ENCODE peak calls at places on chromosomes 4 and X, in six cellular contexts. One of them, this sample, is unnamed.

GRCh38 chr4:61277785-61278184 is 77.7 kb downstream of the ADGRL3 start:
- DNase-seq in H1: no peak
- DNase-seq in ovary: no peak
- DNase-seq in tibial nerve: no peak
- DNase-seq in CD8-positive, alpha-beta memory T cell: no peak
- DNase-seq in OCI-LY7: no peak
- DNase-seq in this sample: no peak

GRCh38 chr4:39758176-39758575 is 60.2 kb downstream of the UBE2K start:
- DNase-seq in H1: no peak
- DNase-seq in ovary: no peak
- DNase-seq in OCI-LY7: no peak
- DNase-seq in tibial nerve: no peak
- DNase-seq in CD8-positive, alpha-beta memory T cell: no peak
- DNase-seq in this sample: no peak

GRCh38 chrX:97685753-97686152 is 802.0 kb downstream of the RPA4 start:
- DNase-seq in H1: no peak
- DNase-seq in OCI-LY7: peak
- DNase-seq in ovary: no peak
- DNase-seq in tibial nerve: no peak
- DNase-seq in CD8-positive, alpha-beta memory T cell: no peak
- DNase-seq in this sample: no peak

GRCh38 chr4:53147711-53148110 is 218.2 kb downstream of the SCFD2 start:
- DNase-seq in ovary: no peak
- DNase-seq in tibial nerve: no peak
- DNase-seq in CD8-positive, alpha-beta memory T cell: no peak
- DNase-seq in H1: no peak
- DNase-seq in OCI-LY7: no peak
- DNase-seq in this sample: no peak

GRCh38 chr4:153222790-153223417 is 18.7 kb downstream of the TRIM2 start:
- DNase-seq in CD8-positive, alpha-beta memory T cell: peak
- DNase-seq in ovary: peak
- DNase-seq in H1: peak
- DNase-seq in OCI-LY7: no peak
- DNase-seq in tibial nerve: peak
- DNase-seq in this sample: peak

GRCh38 chr4:17758459-17758858 is 23.0 kb downstream of the FAM184B start:
- DNase-seq in OCI-LY7: no peak
- DNase-seq in H1: no peak
- DNase-seq in tibial nerve: no peak
- DNase-seq in CD8-positive, alpha-beta memory T cell: no peak
- DNase-seq in ovary: no peak
- DNase-seq in this sample: no peak

GRCh38 chrX:129655547-129656248 is 942 bp upstream of the APLN start:
- DNase-seq in OCI-LY7: peak
- DNase-seq in ovary: no peak
- DNase-seq in CD8-positive, alpha-beta memory T cell: no peak
- DNase-seq in tibial nerve: no peak
- DNase-seq in H1: no peak
- DNase-seq in this sample: no peak

GRCh38 chr4:172809319-172809718 is 359.3 kb upstream of the GALNT7 start:
- DNase-seq in tibial nerve: no peak
- DNase-seq in OCI-LY7: no peak
- DNase-seq in H1: peak
- DNase-seq in ovary: no peak
- DNase-seq in CD8-positive, alpha-beta memory T cell: no peak
- DNase-seq in this sample: no peak

GRCh38 chrX:40010550-40011364 is 87.0 kb downstream of the BCOR start:
- DNase-seq in OCI-LY7: no peak
- DNase-seq in H1: peak
- DNase-seq in tibial nerve: no peak
- DNase-seq in CD8-positive, alpha-beta memory T cell: no peak
- DNase-seq in ovary: no peak
- DNase-seq in this sample: no peak

GRCh38 chrX:43679778-43680177 is 23.7 kb downstream of the MAOA start:
- DNase-seq in H1: no peak
- DNase-seq in CD8-positive, alpha-beta memory T cell: no peak
- DNase-seq in ovary: no peak
- DNase-seq in tibial nerve: no peak
- DNase-seq in OCI-LY7: no peak
- DNase-seq in this sample: no peak

GRCh38 chr4:164383187-164384181 is 370.4 kb upstream of the SMIM31 start:
- DNase-seq in H1: peak
- DNase-seq in OCI-LY7: no peak
- DNase-seq in CD8-positive, alpha-beta memory T cell: no peak
- DNase-seq in ovary: peak
- DNase-seq in tibial nerve: no peak
- DNase-seq in this sample: peak

GRCh38 chrX:39759526-39760224 is 338.1 kb downstream of the BCOR start:
- DNase-seq in ovary: peak
- DNase-seq in OCI-LY7: peak
- DNase-seq in tibial nerve: no peak
- DNase-seq in H1: no peak
- DNase-seq in CD8-positive, alpha-beta memory T cell: no peak
- DNase-seq in this sample: no peak

GRCh38 chr4:185559913-185560281 is 24.6 kb upstream of the PDLIM3 start:
- DNase-seq in CD8-positive, alpha-beta memory T cell: no peak
- DNase-seq in tibial nerve: no peak
- DNase-seq in ovary: no peak
- DNase-seq in H1: no peak
- DNase-seq in OCI-LY7: no peak
- DNase-seq in this sample: no peak

GRCh38 chrX:49712577-49712976 is 16.8 kb upstream of the PAGE1 start:
- DNase-seq in OCI-LY7: no peak
- DNase-seq in CD8-positive, alpha-beta memory T cell: no peak
- DNase-seq in ovary: no peak
- DNase-seq in tibial nerve: no peak
- DNase-seq in H1: no peak
- DNase-seq in this sample: no peak

GRCh38 chr4:40212674-40213504 is 16.1 kb downstream of the RHOH start:
- DNase-seq in ovary: no peak
- DNase-seq in tibial nerve: no peak
- DNase-seq in H1: no peak
- DNase-seq in OCI-LY7: no peak
- DNase-seq in CD8-positive, alpha-beta memory T cell: no peak
- DNase-seq in this sample: no peak

GRCh38 chrX:139058831-139059495 is 347.4 kb upstream of the FGF13 start:
- DNase-seq in OCI-LY7: no peak
- DNase-seq in tibial nerve: no peak
- DNase-seq in H1: no peak
- DNase-seq in ovary: no peak
- DNase-seq in CD8-positive, alpha-beta memory T cell: no peak
- DNase-seq in this sample: no peak

DNA sequence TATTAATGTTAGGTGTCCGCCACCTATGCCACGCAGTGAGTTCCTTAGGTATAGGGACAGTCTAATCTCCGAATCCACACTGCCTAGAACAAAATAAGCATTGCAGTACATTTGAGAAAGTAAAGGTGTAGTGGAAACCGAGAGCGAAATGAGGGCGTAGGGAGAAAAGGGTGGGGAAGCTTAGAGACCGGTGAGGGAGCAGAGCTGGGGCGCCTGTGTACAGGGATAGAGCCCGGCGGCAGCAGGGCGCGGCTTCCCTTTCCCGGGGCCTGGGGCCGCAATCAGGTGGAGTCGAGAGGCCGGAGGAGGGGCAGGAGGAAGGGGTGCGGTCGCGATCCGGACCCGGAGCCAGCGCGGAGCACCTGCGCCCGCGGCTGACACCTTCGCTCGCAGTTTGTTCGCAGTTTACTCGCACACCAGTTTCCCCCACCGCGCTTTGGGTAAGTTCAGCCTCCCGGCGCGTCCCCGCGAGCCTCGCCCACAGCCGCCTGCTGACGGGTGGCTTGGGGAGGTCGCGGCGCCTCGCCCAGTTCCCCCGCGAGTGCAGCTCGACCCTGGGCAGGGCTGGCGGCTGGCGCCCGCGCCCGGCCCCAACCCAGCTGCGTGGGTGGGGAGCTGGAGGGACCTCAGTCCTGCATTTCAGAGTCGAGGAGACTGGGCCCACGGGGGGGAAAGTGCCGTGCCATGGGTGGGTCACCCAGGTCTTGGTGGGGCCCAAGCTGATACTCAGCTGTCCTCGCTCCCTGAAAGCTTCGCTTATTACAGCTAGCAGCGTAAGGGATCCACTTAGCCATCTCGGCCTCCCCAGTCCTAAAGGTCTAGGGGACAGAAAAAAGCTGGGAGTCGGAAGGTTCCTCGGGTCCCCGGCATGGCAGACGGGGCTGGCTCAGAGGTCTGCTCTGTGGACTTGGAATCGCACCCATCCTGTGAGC is at the start of gene ANXA3:
- DNase-seq in OCI-LY7: no peak
- DNase-seq in tibial nerve: no peak
- DNase-seq in ovary: no peak
- DNase-seq in H1: peak
- DNase-seq in CD8-positive, alpha-beta memory T cell: no peak
- DNase-seq in this sample: no peak
- H3K27ac ChIP-seq in OCI-LY7: no peak
- H3K27ac ChIP-seq in tibial nerve: peak
- H3K27ac ChIP-seq in ovary: no peak
- H3K27ac ChIP-seq in H1: peak
- H3K27ac ChIP-seq in CD8-positive, alpha-beta memory T cell: no peak
- H3K27ac ChIP-seq in this sample: no peak

GRCh38 chrX:140949231-140949630 is 53.2 kb upstream of the SPANXB1 start:
- DNase-seq in tibial nerve: no peak
- DNase-seq in H1: no peak
- DNase-seq in ovary: no peak
- DNase-seq in CD8-positive, alpha-beta memory T cell: no peak
- DNase-seq in OCI-LY7: no peak
- DNase-seq in this sample: no peak

GRCh38 chrX:140943513-140943912 is 58.9 kb upstream of the SPANXB1 start:
- DNase-seq in tibial nerve: no peak
- DNase-seq in H1: no peak
- DNase-seq in ovary: no peak
- DNase-seq in CD8-positive, alpha-beta memory T cell: no peak
- DNase-seq in OCI-LY7: no peak
- DNase-seq in this sample: no peak

GRCh38 chrX:140948827-140949226 is 53.6 kb upstream of the SPANXB1 start:
- DNase-seq in ovary: no peak
- DNase-seq in OCI-LY7: no peak
- DNase-seq in H1: no peak
- DNase-seq in CD8-positive, alpha-beta memory T cell: no peak
- DNase-seq in tibial nerve: no peak
- DNase-seq in this sample: no peak

DNA sequence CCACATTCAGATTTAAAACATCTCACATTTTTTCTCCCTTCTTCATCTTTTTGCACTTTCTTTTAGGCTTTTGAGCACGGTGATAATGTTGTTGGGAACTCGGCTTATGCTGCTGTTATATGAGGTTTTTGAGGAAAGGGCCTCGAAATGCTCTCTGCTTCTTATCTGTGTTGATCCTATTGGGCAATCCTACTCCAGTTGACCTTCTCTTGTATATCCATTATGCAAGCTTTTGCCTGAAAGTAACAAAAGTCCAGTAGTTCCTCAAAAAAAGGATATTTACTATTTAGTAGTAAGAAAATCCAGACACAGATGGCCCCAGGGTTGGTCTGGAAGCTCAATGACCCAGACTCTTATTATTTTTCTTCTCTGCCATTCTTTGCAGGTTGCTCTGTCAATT is 57.7 kb upstream of the SPANXB1 start:
- DNase-seq in H1: no peak
- DNase-seq in OCI-LY7: no peak
- DNase-seq in ovary: no peak
- DNase-seq in tibial nerve: no peak
- DNase-seq in CD8-positive, alpha-beta memory T cell: no peak
- DNase-seq in this sample: no peak
- H3K27ac ChIP-seq in H1: no peak
- H3K27ac ChIP-seq in OCI-LY7: no peak
- H3K27ac ChIP-seq in ovary: no peak
- H3K27ac ChIP-seq in tibial nerve: no peak
- H3K27ac ChIP-seq in CD8-positive, alpha-beta memory T cell: no peak
- H3K27ac ChIP-seq in this sample: no peak

DNA sequence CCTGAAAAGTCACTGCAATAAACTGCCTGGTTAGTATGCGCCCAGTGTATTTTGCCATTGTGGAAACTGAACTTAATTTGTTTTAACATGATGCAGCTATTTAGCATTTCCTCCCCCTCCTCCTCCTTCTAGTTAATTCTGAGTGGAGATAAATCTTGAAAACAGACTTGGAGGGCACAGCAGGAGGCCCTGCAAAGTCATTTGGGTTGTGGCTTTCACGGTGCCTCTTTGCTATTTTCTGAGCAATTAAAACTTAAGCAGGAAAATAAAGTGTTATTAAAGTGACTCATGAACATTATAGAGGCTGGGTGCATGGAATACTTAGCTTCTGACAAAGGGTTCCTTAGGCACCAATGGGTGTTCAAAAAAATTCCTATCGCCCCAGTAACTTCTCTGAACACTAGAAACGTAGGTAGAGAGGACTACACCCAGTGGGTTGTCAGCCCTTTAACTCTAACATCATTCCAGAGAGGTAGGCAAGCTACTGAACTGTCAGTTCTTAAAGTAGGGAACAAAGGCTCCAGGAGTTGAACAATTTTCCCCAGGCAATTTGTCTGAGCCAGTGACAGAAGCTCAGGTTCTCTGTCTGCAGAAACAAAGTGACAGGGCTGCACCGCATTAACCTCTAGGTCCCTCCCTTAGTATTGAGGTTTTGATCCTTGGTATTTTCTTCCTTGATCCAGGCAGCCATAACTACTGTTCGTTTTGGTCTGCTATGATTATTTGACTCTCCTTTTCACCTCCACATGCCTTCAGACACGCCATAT is 158.3 kb upstream of the KIT start:
- DNase-seq in tibial nerve: no peak
- DNase-seq in CD8-positive, alpha-beta memory T cell: no peak
- DNase-seq in ovary: no peak
- DNase-seq in OCI-LY7: no peak
- DNase-seq in H1: no peak
- DNase-seq in this sample: no peak
- H3K27ac ChIP-seq in tibial nerve: no peak
- H3K27ac ChIP-seq in CD8-positive, alpha-beta memory T cell: no peak
- H3K27ac ChIP-seq in ovary: no peak
- H3K27ac ChIP-seq in OCI-LY7: no peak
- H3K27ac ChIP-seq in H1: no peak
- H3K27ac ChIP-seq in this sample: no peak

DNA sequence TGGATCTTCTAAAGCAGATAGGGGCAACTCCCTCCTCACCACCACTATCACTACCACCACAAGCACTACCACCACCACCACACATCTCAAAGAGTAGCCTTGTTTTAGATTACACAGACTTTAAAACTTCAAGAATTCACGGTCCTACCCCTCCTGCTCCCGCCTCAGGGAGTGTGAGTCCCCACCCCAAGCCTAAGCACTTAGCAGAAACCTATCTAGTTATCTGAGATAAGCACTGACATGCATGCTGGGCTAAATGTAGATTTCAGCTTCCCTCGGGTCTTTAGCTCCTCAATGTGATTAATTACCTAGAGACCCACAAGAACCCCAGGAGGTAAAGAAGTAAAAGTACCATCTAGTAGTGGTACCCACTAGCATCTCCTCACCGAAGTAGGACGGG is 775 bp downstream of the AMOT start:
- DNase-seq in tibial nerve: no peak
- DNase-seq in ovary: no peak
- DNase-seq in H1: no peak
- DNase-seq in CD8-positive, alpha-beta memory T cell: no peak
- DNase-seq in OCI-LY7: no peak
- DNase-seq in this sample: no peak
- H3K27ac ChIP-seq in tibial nerve: peak
- H3K27ac ChIP-seq in ovary: peak
- H3K27ac ChIP-seq in H1: no peak
- H3K27ac ChIP-seq in CD8-positive, alpha-beta memory T cell: no peak
- H3K27ac ChIP-seq in OCI-LY7: no peak
- H3K27ac ChIP-seq in this sample: no peak